ENCODE peak calls at places on chromosomes 16 and 17, in eight cellular contexts. R is CD4-positive, alpha-beta memory T cell; S is mesenchymal stem cell; J is trophoblast cell; C is upper lobe of right lung; F is lung; P is colonic mucosa; Q is OCI-LY7. E is an unnamed sample.

GRCh38 chr16:89015271-89015859 is 38.4 kb upstream of the CBFA2T3 start:
- DNase-seq in S (no peak), Q (no peak), J (no peak), P (no peak), C (peak; percentile 46), F (no peak), R (no peak), E (no peak)

GRCh38 chr16:1619976-1620375 is 7.8 kb downstream of the CRAMP1 start:
- DNase-seq in P (no peak), J (peak; percentile 90), F (no peak), S (no peak), Q (no peak), C (no peak), R (no peak), E (no peak)

GRCh38 chr16:30903002-30903401 is 6.6 kb downstream of the CTF1 start:
- DNase-seq in F (no peak), Q (no peak), S (no peak), P (no peak), J (no peak), R (no peak), C (no peak), E (no peak)

GRCh38 chr16:85153656-85154091 is 41.4 kb upstream of the CIBAR2 start:
- DNase-seq in C (no peak), S (no peak), F (no peak), Q (no peak), P (no peak), J (no peak), R (no peak), E (no peak)

GRCh38 chr17:45867171-45867570 is 22.5 kb downstream of the SPPL2C start:
- DNase-seq in R (no peak), C (no peak), Q (no peak), J (no peak), F (no peak), S (no peak), P (no peak), E (no peak)

GRCh38 chr17:70552230-70552981 is 383.1 kb downstream of the KCNJ2 start:
- DNase-seq in R (no peak), F (no peak), S (peak; percentile 41), C (no peak), P (no peak), J (no peak), Q (peak; percentile 69), E (no peak)

GRCh38 chr16:89489731-89490385 is 503 bp downstream of the ANKRD11 start:
- DNase-seq in S (no peak), F (no peak), J (no peak), P (no peak), R (no peak), C (peak; percentile 73), Q (no peak), E (no peak)

GRCh38 chr16:23182206-23182674 is 305 bp upstream of the SCNN1G start:
- DNase-seq in S (peak; percentile 52), Q (peak; percentile 81), J (peak; percentile 92), P (peak; percentile 90), C (peak; percentile 93), F (peak; percentile 84), R (peak; percentile 67), E (peak; percentile 63)

GRCh38 chr16:47887496-47887895 is 268.3 kb downstream of the ABCC12 start:
- DNase-seq in P (no peak), C (no peak), R (no peak), F (no peak), Q (no peak), S (peak; percentile 68), J (peak; percentile 83), E (no peak)

GRCh38 chr16:28879261-28879840 is 1.1 kb downstream of the ATP2A1 start:
- DNase-seq in C (no peak), F (no peak), J (no peak), Q (no peak), P (peak; percentile 35), R (peak; percentile 9), S (no peak), E (no peak)
- H3K27ac ChIP-seq in C (no peak overlapping the region), F (no peak overlapping the region), J (no peak overlapping the region), Q (peak overlapping the region; percentile 64), P (no peak overlapping the region), R (peak overlapping the region; percentile 53), S (no peak overlapping the region), E (no peak overlapping the region)

GRCh38 chr17:51059781-51060180 is 60.9 kb downstream of the SPAG9 start:
- DNase-seq in Q (no peak), R (no peak), P (no peak), J (peak; percentile 51), C (no peak), F (no peak), S (peak; percentile 23), E (no peak)
- H3K27ac ChIP-seq in Q (no peak overlapping the region), R (no peak overlapping the region), P (no peak overlapping the region), J (peak overlapping the region; percentile 36), C (no peak overlapping the region), F (no peak overlapping the region), S (no peak overlapping the region), E (no peak overlapping the region)

DNA sequence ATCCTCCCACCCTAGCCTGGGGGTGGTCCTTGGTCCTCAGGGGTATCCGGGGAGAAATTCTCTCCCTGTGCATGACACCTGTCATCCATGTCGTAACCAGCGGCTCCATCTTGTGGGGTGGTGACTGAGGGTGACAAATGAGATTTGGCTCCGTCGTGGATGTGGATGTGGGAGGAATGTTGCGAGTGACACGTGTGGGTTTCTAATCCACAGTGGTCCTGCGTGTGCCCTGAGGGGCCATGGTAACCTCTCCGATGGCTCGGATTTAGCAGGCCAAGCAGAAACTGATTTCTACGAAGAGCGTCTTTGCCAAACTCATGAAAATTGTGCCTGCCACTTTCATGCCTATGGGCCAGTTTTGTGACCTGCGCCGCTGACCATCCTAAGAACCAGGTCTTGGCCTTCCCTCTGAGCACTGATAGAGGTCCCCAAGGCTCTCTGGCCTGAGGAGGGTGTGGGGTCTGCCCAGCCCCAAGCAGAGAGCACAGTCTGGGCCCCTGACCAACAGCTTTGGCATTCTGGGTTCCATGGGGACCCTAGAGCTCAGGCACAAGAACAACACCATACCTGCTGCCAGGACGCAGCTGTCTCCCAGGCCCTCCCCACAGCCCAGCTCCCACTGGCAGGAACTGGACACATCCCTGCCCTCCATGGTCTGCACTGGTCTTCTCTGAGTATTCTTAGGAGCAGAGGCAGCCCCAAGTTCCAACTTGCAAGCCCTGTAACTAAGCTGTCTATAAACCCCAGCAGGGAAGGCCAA is 79.0 kb downstream of the AMFR start:
- DNase-seq in F (no peak), C (peak; percentile 36), R (no peak), Q (no peak), J (no peak), S (no peak), P (no peak), E (no peak)
- H3K27ac ChIP-seq in F (no peak overlapping the region), C (no peak overlapping the region), R (no peak overlapping the region), Q (no peak overlapping the region), J (no peak overlapping the region), S (no peak overlapping the region), P (no peak overlapping the region), E (no peak overlapping the region)

GRCh38 chr17:40306395-40306794 is 2.6 kb upstream of the RARA start:
- DNase-seq in J (peak; percentile 48), Q (no peak), S (no peak), F (no peak), R (no peak), P (no peak), C (no peak), E (no peak)
- H3K27ac ChIP-seq in J (no peak overlapping the region), Q (no peak overlapping the region), S (no peak overlapping the region), F (peak overlapping the region; percentile 82), R (peak overlapping the region; percentile 0), P (peak overlapping the region; percentile 20), C (peak overlapping the region; percentile 82), E (no peak overlapping the region)

GRCh38 chr17:79677646-79678045 is 53.1 kb upstream of the ENPP7 start:
- DNase-seq in Q (no peak), R (no peak), F (no peak), J (no peak), P (no peak), S (no peak), C (no peak), E (no peak)

GRCh38 chr17:79674506-79675412 is 56.0 kb upstream of the ENPP7 start:
- DNase-seq in R (no peak), J (no peak), F (no peak), S (no peak), P (no peak), C (peak; percentile 51), Q (no peak), E (no peak)

GRCh38 chr17:79673517-79673916 is 57.2 kb upstream of the ENPP7 start:
- DNase-seq in Q (no peak), J (no peak), S (no peak), R (no peak), F (no peak), C (no peak), P (no peak), E (no peak)

GRCh38 chr17:79676796-79677195 is 53.9 kb upstream of the ENPP7 start:
- DNase-seq in Q (no peak), C (no peak), J (no peak), F (no peak), P (no peak), S (no peak), R (no peak), E (no peak)

DNA sequence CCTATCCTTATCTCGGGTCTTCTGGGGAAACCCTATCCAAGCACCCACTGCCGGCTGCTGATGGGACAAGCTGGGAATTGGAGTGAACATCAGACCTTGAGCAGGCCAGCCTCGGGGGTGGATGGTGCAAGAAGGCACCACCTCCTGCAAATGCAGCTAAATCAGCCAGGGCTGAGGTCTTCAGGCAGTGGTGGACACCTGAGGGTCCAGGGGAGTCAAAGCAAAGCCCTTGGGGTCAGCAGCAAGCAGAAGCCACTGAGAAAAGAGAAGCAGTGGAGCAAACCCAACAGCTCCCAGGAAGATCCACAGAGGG is 55.4 kb upstream of the ENPP7 start:
- DNase-seq in F (no peak), R (no peak), S (no peak), C (no peak), P (no peak), Q (no peak), J (no peak), E (no peak)
- H3K27ac ChIP-seq in F (no peak overlapping the region), R (no peak overlapping the region), S (no peak overlapping the region), C (no peak overlapping the region), P (no peak overlapping the region), Q (no peak overlapping the region), J (no peak overlapping the region), E (no peak overlapping the region)